ENCODE peak calls at places on chromosomes 4 and X, in ten cellular contexts. D is BJ, W is bronchial epithelial cell, F is astrocyte of the spinal cord, K is HL-60, T is skeletal muscle cell, X is tibial nerve, J is right atrium auricular region, U is choroid plexus epithelial cell, S is keratinocyte. M is an unnamed sample.

GRCh38 chr4:86744570-86744969 is 104.6 kb downstream of the SLC10A6 start:
- DNase-seq in J (no peak), U (no peak), D (no peak), K (no peak), S (no peak), F (no peak), X (no peak), T (no peak), W (peak), M (no peak)

GRCh38 chr4:600850-601515 is 24.4 kb upstream of the PDE6B start:
- DNase-seq in U (no peak), K (no peak), W (peak), D (no peak), F (no peak), X (no peak), T (no peak), S (no peak), J (no peak), M (no peak)

GRCh38 chr4:168264903-168265302 is 53.6 kb downstream of the DDX60 start:
- DNase-seq in U (peak), J (no peak), T (peak), D (no peak), S (no peak), X (no peak), W (no peak), F (no peak), K (no peak), M (no peak)

GRCh38 chr4:24808955-24809354 is 13.6 kb downstream of the SOD3 start:
- DNase-seq in U (no peak), J (no peak), D (no peak), W (no peak), S (no peak), K (no peak), F (no peak), X (no peak), T (no peak), M (no peak)

GRCh38 chrX:149365552-149365951 is 139.6 kb downstream of the IDS start:
- DNase-seq in K (no peak), W (no peak), T (no peak), S (no peak), D (no peak), F (no peak), J (no peak), U (no peak), X (no peak), M (no peak)

GRCh38 chrX:12825801-12826200 is 34.6 kb downstream of the PRPS2 start:
- DNase-seq in F (peak), W (no peak), X (no peak), S (no peak), K (no peak), T (no peak), J (no peak), U (peak), D (no peak), M (no peak)

GRCh38 chr4:88697113-88697512 is 516 bp downstream of the NAP1L5 start:
- DNase-seq in F (peak), U (no peak), W (no peak), S (no peak), D (no peak), X (no peak), T (no peak), K (no peak), J (no peak), M (no peak)

GRCh38 chrX:53688300-53688699 is 1.8 kb upstream of the HUWE1 start:
- DNase-seq in J (no peak), U (no peak), X (no peak), S (no peak), F (no peak), W (no peak), D (no peak), T (no peak), K (no peak), M (no peak)

GRCh38 chr4:101418466-101418865 is 71.1 kb upstream of the PPP3CA start:
- DNase-seq in U (no peak), W (no peak), K (no peak), S (no peak), D (no peak), T (no peak), F (no peak), X (no peak), J (no peak), M (no peak)

GRCh38 chr4:100287569-100287968 is 97.3 kb upstream of the DDIT4L start:
- DNase-seq in W (no peak), K (no peak), F (no peak), T (no peak), S (no peak), X (no peak), D (no peak), J (no peak), U (no peak), M (no peak)

GRCh38 chr4:123553279-123553678 is 156.7 kb downstream of the SPRY1 start:
- DNase-seq in X (no peak), D (no peak), J (no peak), K (no peak), S (no peak), F (no peak), T (no peak), U (no peak), W (no peak), M (no peak)

GRCh38 chr4:174438711-174439110 is 83.6 kb downstream of the HPGD start:
- DNase-seq in F (no peak), J (no peak), X (no peak), W (no peak), T (no peak), U (no peak), S (no peak), D (no peak), K (no peak), M (no peak)

GRCh38 chr4:75939890-75940691 is 722 bp downstream of the NAAA start:
- DNase-seq in U (peak), W (peak), F (peak), S (no peak), K (peak), D (no peak), J (peak), X (peak), T (no peak), M (no peak)

GRCh38 chrX:47502591-47503222 is 19.7 kb upstream of the ZNF41 start:
- DNase-seq in T (peak), F (no peak), S (no peak), D (no peak), W (no peak), U (peak), K (no peak), J (no peak), X (no peak), M (no peak)

GRCh38 chr4:87017580-87018061 is 82.8 kb downstream of the AFF1 start:
- DNase-seq in K (no peak), D (peak), J (no peak), U (peak), W (no peak), X (no peak), F (peak), T (peak), S (no peak), M (peak)

DNA sequence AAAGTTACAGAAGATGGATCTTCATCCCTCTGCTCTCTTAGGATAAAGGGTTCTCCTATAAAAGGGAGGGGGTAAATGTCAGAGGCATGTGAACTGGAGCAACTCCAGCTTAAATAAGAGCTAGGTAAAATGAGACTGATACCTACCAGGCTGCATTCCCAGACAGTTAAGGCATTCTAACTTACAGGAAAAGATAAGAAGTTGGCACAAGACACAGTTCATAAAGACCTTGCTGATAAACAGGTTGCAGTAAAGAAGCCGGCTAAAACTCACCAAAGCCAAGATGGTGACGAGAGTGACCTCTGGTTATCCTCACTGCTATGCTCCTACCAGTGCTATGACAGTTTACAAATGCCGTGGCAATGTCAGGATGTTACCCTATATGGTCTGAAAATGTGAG is 13.0 kb upstream of the SULT1B1 start:
- DNase-seq in D (no peak), W (peak), S (no peak), U (no peak), J (no peak), T (no peak), F (no peak), X (no peak), K (no peak), M (no peak)
- H3K4me3 ChIP-seq in D (no peak), W (no peak), S (no peak), U (no peak), J (no peak), T (no peak), F (no peak), X (no peak), K (no peak), M (no peak)

GRCh38 chr4:131509521-131509920 is 1639.6 kb upstream of the PCDH10 start:
- DNase-seq in K (no peak), T (peak), S (no peak), D (no peak), F (peak), J (no peak), W (peak), X (no peak), U (peak), M (no peak)
- H3K4me3 ChIP-seq in K (no peak), T (no peak), S (no peak), D (no peak), F (no peak), J (no peak), W (no peak), X (no peak), U (no peak), M (no peak)

DNA sequence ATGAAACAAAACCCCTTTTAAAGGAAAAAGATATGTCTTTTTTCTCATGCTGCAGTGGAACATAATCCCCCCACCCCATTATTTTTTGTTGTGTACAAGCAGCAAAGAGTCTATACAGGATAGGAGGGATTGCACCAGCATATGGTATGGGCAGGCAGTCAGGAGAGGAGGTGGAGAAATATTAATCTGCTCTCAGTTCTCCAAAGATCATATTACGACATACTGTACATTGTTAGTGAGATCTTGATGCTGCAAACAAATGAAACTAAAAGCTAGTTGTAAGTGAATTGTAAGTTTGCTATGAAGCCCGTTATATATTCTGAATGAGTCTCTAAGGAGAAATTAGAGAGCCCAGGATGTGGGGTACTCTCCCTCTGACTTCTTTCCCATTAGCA is 75.3 kb downstream of the RAPGEF2 start:
- DNase-seq in T (peak), D (no peak), U (peak), W (no peak), K (peak), F (peak), J (no peak), X (no peak), S (no peak), M (peak)
- H3K4me3 ChIP-seq in T (no peak), D (no peak), U (no peak), W (no peak), K (no peak), F (no peak), J (no peak), X (no peak), S (no peak), M (no peak)

GRCh38 chrX:56763556-56764152 is 34.6 kb downstream of the NBDY start:
- DNase-seq in D (no peak), J (peak), K (no peak), W (no peak), F (peak), S (no peak), X (no peak), T (no peak), U (no peak), M (no peak)
- H3K4me3 ChIP-seq in D (no peak), J (peak), K (no peak), W (no peak), F (peak), S (peak), X (no peak), T (no peak), U (no peak), M (no peak)